ENCODE peak calls at places on chromosomes 5 and 9, in nine cellular contexts. F is heart left ventricle, M is OCI-LY7, Z is fibroblast of mammary gland, G is left ventricle myocardium inferior, O is osteoblast, N is colonic mucosa, L is esophagus squamous epithelium, I is coronary artery. S is an unnamed sample.

GRCh38 chr5:84564311-84564710 is 179.6 kb upstream of the EDIL3 start:
- DNase-seq in F (no peak), M (no peak), Z (peak), G (no peak), O (no peak), N (no peak), L (no peak), I (no peak), S (no peak)

GRCh38 chr5:113359419-113359818 is 75.4 kb downstream of the TSSK1B start:
- DNase-seq in F (no peak), M (no peak), Z (no peak), G (no peak), O (no peak), N (no peak), L (no peak), I (no peak), S (no peak)

GRCh38 chr9:17137576-17137975 is 2.7 kb downstream of the CNTLN start:
- DNase-seq in F (no peak), M (no peak), Z (peak), G (no peak), O (no peak), N (no peak), L (no peak), I (no peak), S (no peak)

GRCh38 chr9:109560470-109561132 is 62.5 kb upstream of the PTPN3 start:
- DNase-seq in F (peak), M (no peak), Z (no peak), G (peak), O (no peak), N (no peak), L (no peak), I (no peak), S (no peak)

GRCh38 chr9:77019810-77020437 is 469 bp downstream of the FOXB2 start:
- DNase-seq in F (no peak), M (no peak), Z (no peak), G (no peak), O (peak), N (no peak), L (no peak), I (no peak), S (no peak)

GRCh38 chr5:172274951-172275753 is 8.4 kb downstream of the UBTD2 start:
- DNase-seq in F (no peak), M (no peak), Z (peak), G (no peak), O (no peak), N (no peak), L (no peak), I (no peak), S (no peak)

GRCh38 chr9:137095664-137096517 is 9.1 kb downstream of the MAN1B1 start:
- DNase-seq in F (no peak), M (peak), Z (no peak), G (no peak), O (peak), N (no peak), L (no peak), I (no peak), S (peak)

GRCh38 chr5:30604648-30605262 is 588.7 kb upstream of the CDH6 start:
- DNase-seq in F (no peak), M (no peak), Z (no peak), G (no peak), O (no peak), N (no peak), L (no peak), I (no peak), S (no peak)

GRCh38 chr9:9783211-9783610 is 829.6 kb downstream of the PTPRD start:
- DNase-seq in F (no peak), M (no peak), Z (no peak), G (no peak), O (no peak), N (no peak), L (no peak), I (no peak), S (no peak)

GRCh38 chr9:109903515-109904138 is 123.6 kb downstream of the PALM2AKAP2 start:
- DNase-seq in F (peak), M (peak), Z (peak), G (peak), O (no peak), N (peak), L (no peak), I (no peak), S (peak)

GRCh38 chr5:169296456-169297220 is 4.3 kb downstream of the SLIT3 start:
- DNase-seq in F (no peak), M (no peak), Z (peak), G (no peak), O (peak), N (peak), L (no peak), I (peak), S (no peak)

GRCh38 chr5:174837919-174838902 is 113.8 kb downstream of the MSX2 start:
- DNase-seq in F (peak), M (no peak), Z (peak), G (no peak), O (no peak), N (peak), L (no peak), I (no peak), S (no peak)
- TF ChIP-seq CTCF in F (peak), M (peak), Z (peak), G (peak), O (no peak), N (no peak), L (no peak), I (no peak), S (no peak)

DNA sequence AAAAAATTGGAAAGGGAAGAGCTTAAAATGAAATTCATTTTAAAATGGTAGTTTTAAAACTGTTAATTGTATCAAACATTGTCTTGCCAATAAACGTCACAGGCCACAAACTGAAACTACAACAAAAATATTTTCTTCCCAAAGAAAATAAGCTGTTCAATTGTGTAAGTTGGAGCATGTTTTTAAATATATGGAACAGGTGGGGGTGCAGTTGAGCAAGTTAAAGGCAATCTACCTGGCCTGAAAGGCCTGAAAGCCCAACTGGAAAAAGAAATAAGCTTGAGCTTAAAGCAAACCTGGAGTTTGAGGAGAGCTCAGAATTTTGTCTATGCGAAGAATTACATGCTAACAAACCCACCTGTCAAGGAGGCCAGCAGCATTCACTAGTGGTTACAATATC is 439.5 kb downstream of the ACTL7B start:
- DNase-seq in F (no peak), M (no peak), Z (peak), G (no peak), O (no peak), N (no peak), L (no peak), I (no peak), S (no peak)
- TF ChIP-seq CTCF in F (no peak), M (no peak), Z (no peak), G (no peak), O (no peak), N (no peak), L (no peak), I (no peak), S (no peak)

GRCh38 chr5:115770466-115770865 is 46.0 kb downstream of the CDO1 start:
- DNase-seq in F (no peak), M (peak), Z (no peak), G (no peak), O (no peak), N (peak), L (no peak), I (no peak), S (no peak)
- TF ChIP-seq CTCF in F (peak), M (peak), Z (peak), G (no peak), O (peak), N (peak), L (no peak), I (no peak), S (peak)

GRCh38 chr9:35869621-35870216 is 482 bp downstream of the OR13J1 start:
- DNase-seq in F (no peak), M (no peak), Z (no peak), G (no peak), O (no peak), N (no peak), L (no peak), I (no peak), S (no peak)
- TF ChIP-seq CTCF in F (no peak), M (no peak), Z (no peak), G (no peak), O (no peak), N (no peak), L (no peak), I (no peak), S (no peak)

GRCh38 chr5:142602720-142603245 is 83.1 kb downstream of the FGF1 start:
- DNase-seq in F (no peak), M (no peak), Z (no peak), G (no peak), O (no peak), N (no peak), L (no peak), I (no peak), S (no peak)

GRCh38 chr5:142598338-142598700 is 87.6 kb downstream of the FGF1 start:
- DNase-seq in F (no peak), M (no peak), Z (no peak), G (no peak), O (no peak), N (no peak), L (no peak), I (no peak), S (no peak)

GRCh38 chr5:142600092-142600491 is 85.8 kb downstream of the FGF1 start:
- DNase-seq in F (no peak), M (no peak), Z (no peak), G (no peak), O (no peak), N (no peak), L (no peak), I (no peak), S (no peak)

GRCh38 chr5:142600611-142601360 is 85.1 kb downstream of the FGF1 start:
- DNase-seq in F (peak), M (no peak), Z (peak), G (peak), O (no peak), N (no peak), L (no peak), I (peak), S (no peak)

GRCh38 chr5:142601432-142601831 is 84.5 kb downstream of the FGF1 start:
- DNase-seq in F (no peak), M (no peak), Z (no peak), G (no peak), O (no peak), N (no peak), L (no peak), I (no peak), S (no peak)
- TF ChIP-seq CTCF in F (no peak), M (peak), Z (peak), G (peak), O (peak), N (no peak), L (no peak), I (no peak), S (no peak)

DNA sequence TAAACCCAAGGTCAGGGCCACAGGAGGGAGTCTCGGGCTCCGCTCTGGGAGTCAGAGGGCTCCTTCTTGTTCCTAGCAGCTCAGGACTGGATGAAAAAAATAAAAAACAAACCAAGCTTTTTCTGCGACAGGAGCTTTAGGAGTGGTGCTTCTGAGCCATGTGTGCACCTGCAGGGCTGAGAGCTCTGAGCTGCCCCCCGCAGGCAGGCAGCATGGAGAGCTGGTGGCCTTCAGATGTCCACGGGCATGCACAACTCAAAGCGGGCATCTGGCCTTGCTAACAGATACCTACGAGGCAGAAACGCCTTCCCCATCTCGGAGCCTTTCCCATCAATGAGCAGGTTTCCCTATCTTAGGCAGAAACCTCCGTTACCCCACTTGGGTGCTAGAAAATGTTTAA is 28.5 kb downstream of the DBH start:
- DNase-seq in F (no peak), M (no peak), Z (no peak), G (no peak), O (no peak), N (no peak), L (no peak), I (no peak), S (no peak)
- TF ChIP-seq CTCF in F (no peak), M (peak), Z (no peak), G (no peak), O (no peak), N (no peak), L (no peak), I (no peak), S (peak)

DNA sequence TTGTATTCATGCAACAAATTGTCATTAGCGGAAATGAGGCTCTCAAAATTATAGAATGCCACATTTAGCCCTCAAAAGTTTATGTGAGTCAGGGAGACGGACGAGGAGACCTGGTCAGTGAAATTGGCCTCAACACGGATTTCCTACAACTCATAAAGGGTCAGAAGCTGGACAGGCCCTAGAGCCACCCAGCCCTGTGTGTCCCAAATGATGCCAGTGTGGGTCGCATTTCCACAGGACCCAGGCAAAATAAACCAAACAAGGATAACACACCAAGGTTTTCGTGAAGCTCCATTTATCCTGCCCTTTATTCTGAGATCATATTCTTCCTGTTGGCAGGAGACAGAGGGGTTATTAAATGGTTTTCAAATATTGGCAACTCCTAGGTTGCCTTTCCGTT is 72.0 kb upstream of the COL5A1 start:
- DNase-seq in F (no peak), M (no peak), Z (no peak), G (peak), O (peak), N (no peak), L (no peak), I (peak), S (no peak)
- TF ChIP-seq CTCF in F (no peak), M (no peak), Z (no peak), G (no peak), O (no peak), N (no peak), L (no peak), I (no peak), S (no peak)

GRCh38 chr9:71608021-71608420 is 160.3 kb downstream of the CEMIP2 start:
- DNase-seq in F (no peak), M (no peak), Z (no peak), G (no peak), O (no peak), N (no peak), L (no peak), I (no peak), S (no peak)

GRCh38 chr9:71602652-71603051 is 165.7 kb downstream of the CEMIP2 start:
- DNase-seq in F (no peak), M (no peak), Z (no peak), G (no peak), O (no peak), N (no peak), L (no peak), I (no peak), S (no peak)

GRCh38 chr9:71608825-71609452 is 159.4 kb downstream of the CEMIP2 start:
- DNase-seq in F (no peak), M (no peak), Z (no peak), G (no peak), O (no peak), N (no peak), L (no peak), I (no peak), S (no peak)

GRCh38 chr9:71607571-71607970 is 160.7 kb downstream of the CEMIP2 start:
- DNase-seq in F (no peak), M (no peak), Z (peak), G (no peak), O (no peak), N (no peak), L (no peak), I (no peak), S (no peak)

DNA sequence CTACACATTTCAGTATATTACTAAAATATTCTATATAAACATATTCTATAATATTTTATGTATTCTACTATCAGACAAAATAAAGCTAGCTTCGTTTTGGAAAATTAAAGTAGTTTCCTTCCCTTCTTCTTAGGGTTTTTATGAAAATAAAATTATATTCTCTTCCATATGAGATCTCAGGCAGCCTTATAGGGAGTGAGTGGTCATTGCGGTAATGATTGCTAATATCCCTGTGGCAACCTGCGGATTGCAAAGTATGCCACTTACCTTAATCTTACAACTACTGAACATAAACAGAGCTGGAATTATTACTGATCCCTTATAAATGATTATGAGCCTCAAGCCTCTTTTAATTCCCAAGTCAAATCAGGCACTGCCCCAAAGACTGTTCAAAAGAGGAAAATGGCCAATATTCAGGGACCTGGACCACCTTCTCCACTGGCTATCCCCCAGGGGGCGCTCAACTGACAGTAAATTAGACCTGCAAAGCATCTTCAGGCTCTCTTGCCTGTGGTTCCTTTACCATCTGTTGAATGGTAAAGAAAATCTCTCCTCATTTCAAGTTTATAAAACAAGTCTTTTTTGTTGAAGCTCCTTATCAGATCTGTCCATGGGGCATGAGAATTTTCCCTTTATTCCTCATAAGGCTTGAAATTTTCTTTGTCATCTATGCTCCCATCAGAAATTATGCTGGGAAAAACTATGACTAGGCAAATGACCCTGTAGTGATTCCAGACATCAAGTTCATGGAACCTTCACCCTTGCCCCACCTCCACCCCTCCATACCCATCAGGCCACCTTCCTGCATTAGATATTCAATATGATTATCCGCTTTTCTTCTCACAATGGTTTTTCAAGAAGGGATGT is 163.9 kb downstream of the CEMIP2 start:
- DNase-seq in F (peak), M (peak), Z (peak), G (peak), O (peak), N (peak), L (peak), I (no peak), S (peak)
- TF ChIP-seq CTCF in F (peak), M (peak), Z (peak), G (peak), O (peak), N (peak), L (peak), I (no peak), S (peak)

GRCh38 chr9:111965566-111966019 is 69.0 kb downstream of the UGCG start:
- DNase-seq in F (no peak), M (no peak), Z (peak), G (no peak), O (peak), N (no peak), L (no peak), I (no peak), S (peak)
- TF ChIP-seq CTCF in F (no peak), M (no peak), Z (no peak), G (no peak), O (peak), N (no peak), L (no peak), I (no peak), S (no peak)